ENCODE peak calls at places on chromosome 1, in four cellular contexts. X is fibroblast of lung, H is upper lobe of left lung, M is tibial artery. S is an unnamed sample. For H3K4me1, the result is how much of the 10 kb centered on the place peaks cover.

GRCh38 chr1:245398180-245398579 is 243.4 kb downstream of the KIF26B start:
- DNase-seq in X (no peak), H (no peak), M (no peak), S (no peak)

GRCh38 chr1:56927986-56928385 is 37.8 kb downstream of the C8B start:
- DNase-seq in H (no peak), M (no peak), X (no peak), S (no peak)

GRCh38 chr1:58785424-58786058 is 1.7 kb upstream of the JUN start:
- DNase-seq in X (peak), H (peak), M (peak), S (peak)

GRCh38 chr1:54980528-54981241 is at the start of gene TMEM61:
- DNase-seq in H (peak), M (no peak), X (no peak), S (no peak)

GRCh38 chr1:246725191-246725590 is 982 bp downstream of the SCCPDH start:
- DNase-seq in X (no peak), M (no peak), H (no peak), S (no peak)

GRCh38 chr1:246801241-246802020 is 77.2 kb downstream of the SCCPDH start:
- DNase-seq in H (no peak), M (no peak), X (no peak), S (no peak)

GRCh38 chr1:44270666-44271628 is 57.7 kb downstream of the DMAP1 start:
- DNase-seq in H (no peak), X (no peak), M (no peak), S (no peak)

GRCh38 chr1:71625004-71625403 is 544.2 kb upstream of the ZRANB2 start:
- DNase-seq in H (no peak), M (no peak), X (no peak), S (no peak)

GRCh38 chr1:13751458-13751871 is 51.5 kb downstream of the PRDM2 start:
- DNase-seq in H (no peak), X (no peak), M (no peak), S (no peak)

GRCh38 chr1:156781585-156782186 is 14.4 kb downstream of the PRCC start:
- DNase-seq in H (no peak), M (no peak), X (peak), S (no peak)

GRCh38 chr1:37602750-37603694 is 7.3 kb upstream of the GNL2 start:
- DNase-seq in M (no peak), H (no peak), X (peak), S (no peak)

GRCh38 chr1:203629509-203630082 is 3.0 kb downstream of the ATP2B4 start:
- DNase-seq in H (peak), X (peak), M (peak), S (no peak)

GRCh38 chr1:19384113-19384512 is 72.0 kb downstream of the SLC66A1 start:
- DNase-seq in M (no peak), H (no peak), X (no peak), S (no peak)

GRCh38 chr1:18581420-18581880 is 49.2 kb upstream of the PAX7 start:
- DNase-seq in H (peak), X (no peak), M (no peak), S (no peak)

GRCh38 chr1:33849206-33849605 is 14.7 kb upstream of the HMGB4 start:
- DNase-seq in M (no peak), H (no peak), X (no peak), S (no peak)

DNA sequence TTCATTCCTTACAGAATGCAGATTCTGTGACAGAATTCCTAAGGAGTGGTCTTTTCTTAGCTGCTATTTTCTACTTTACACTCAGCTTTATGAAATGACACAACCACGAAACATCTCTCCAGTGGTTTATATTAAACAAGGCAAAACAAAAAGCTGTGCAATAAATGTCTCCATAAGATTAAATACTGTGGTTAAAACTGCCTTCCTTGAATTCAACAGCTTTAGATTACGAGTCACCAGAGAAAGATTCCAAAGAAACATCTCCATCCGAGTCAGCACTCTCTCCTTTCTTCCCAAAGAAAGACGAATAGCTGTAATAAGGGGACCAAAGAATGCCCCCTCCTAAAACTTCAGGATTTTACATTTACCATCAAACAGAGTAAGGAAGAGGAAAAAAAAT is 4.6 kb upstream of the C1orf87 start:
- DNase-seq in M (no peak), X (peak), H (no peak), S (no peak)
- H3K4me1 ChIP-seq in M (under half), X (under half), H (under half), S (under half)

GRCh38 chr1:164613176-164613575 is 54.2 kb downstream of the PBX1 start:
- DNase-seq in X (peak), H (no peak), M (no peak), S (no peak)

GRCh38 chr1:164619006-164619784 is 60.2 kb downstream of the PBX1 start:
- DNase-seq in X (no peak), H (no peak), M (no peak), S (no peak)

GRCh38 chr1:164622057-164622840 is 63.3 kb downstream of the PBX1 start:
- DNase-seq in X (peak), H (no peak), M (no peak), S (no peak)

GRCh38 chr1:164614316-164614715 is 55.3 kb downstream of the PBX1 start:
- DNase-seq in X (no peak), M (no peak), H (no peak), S (no peak)

DNA sequence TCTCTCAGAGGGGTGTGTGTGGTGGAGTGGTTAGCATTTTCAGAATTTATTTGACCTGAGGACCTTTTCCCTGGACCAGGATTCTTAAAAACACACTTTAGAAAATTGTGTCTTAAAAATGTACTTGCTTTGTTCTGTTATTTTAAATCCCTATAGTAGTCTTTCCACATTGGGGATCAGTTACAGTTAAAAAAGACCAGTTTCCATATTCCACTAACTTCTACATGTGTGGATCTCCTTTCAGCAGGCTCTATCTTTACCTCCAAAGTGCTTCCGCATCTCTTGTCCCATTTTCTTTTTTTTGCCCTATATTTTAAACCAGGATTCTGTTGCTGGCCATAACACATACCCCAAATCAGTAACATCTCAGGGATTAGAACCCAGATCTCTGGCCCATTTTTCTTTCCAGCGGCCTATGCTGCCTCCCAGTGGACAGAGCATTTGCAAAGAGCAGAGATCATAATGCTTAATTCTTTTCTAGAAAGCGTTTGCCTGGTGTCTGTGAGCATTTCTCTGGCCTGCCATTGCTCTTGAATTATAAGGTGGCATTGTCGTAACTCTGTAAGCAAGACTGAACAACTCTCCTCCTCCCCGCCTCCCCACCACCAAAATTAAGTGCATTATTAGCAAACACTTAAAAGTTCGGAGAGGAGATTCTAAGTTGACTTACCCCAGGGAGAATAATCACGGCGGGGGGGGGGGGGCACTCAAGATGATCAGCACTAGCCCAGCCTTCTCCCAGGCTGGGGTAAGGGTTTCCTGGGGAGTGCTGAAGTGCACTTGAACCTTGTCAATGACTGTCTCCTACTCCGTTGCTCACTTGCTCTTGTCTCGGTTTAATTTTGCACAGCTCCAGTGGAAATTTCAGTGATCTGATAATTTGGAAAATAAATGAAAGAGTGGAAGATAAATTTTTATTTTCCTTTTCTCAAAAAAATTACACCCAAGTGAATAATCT is 58.9 kb downstream of the PBX1 start:
- DNase-seq in X (peak), H (no peak), M (no peak), S (no peak)
- H3K4me1 ChIP-seq in X (under half), H (under half), M (under half), S (under half)

DNA sequence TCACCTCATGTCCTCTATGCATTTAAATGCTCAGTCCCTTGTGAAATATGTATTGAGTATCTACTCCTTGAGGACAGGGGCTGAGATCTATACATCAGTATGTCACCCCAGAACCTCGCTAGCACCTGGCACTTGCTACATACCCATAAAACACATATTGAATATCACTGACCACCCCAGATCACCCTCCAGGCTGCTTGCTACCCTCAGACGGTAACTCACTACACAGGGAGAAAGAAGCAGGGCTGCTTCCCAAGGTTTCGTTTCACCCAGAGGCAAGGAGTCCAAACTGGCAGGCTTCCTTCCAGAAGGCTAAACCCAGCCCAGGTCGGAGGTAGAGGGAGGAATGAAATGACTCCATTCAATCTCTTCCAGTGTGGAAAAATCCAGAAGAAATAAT is 8.5 kb downstream of the INKA2 start:
- DNase-seq in X (no peak), H (no peak), M (no peak), S (no peak)
- H3K4me1 ChIP-seq in X (under half), H (under half), M (under half), S (under half)

GRCh38 chr1:89699451-89699986 is 66.6 kb downstream of the LRRC8C start:
- DNase-seq in X (no peak), H (no peak), M (no peak), S (no peak)

GRCh38 chr1:89695847-89696246 is 62.9 kb downstream of the LRRC8C start:
- DNase-seq in M (no peak), X (no peak), H (no peak), S (no peak)

GRCh38 chr1:89698020-89698560 is 65.2 kb downstream of the LRRC8C start:
- DNase-seq in H (no peak), M (no peak), X (no peak), S (no peak)

GRCh38 chr1:89698624-89699023 is 65.7 kb downstream of the LRRC8C start:
- DNase-seq in H (no peak), X (no peak), M (no peak), S (no peak)

DNA sequence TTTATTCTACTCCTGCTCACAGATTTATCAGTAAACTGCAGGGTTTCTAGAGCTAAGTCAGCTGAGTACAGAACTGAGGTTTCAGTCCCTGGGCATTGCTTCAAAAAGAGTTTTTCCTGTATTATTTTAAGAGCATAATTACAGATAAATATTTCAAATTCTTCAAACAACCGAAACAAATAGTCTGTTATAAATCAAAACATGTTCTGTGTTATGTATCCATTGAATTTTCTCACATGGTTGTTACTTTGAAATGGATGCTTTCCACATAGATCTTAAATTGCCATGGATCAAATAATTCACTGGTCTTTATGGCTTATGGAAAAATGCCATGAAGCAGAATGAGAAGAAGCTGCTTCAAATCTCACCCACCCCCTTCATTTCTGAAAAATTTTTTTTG is 64.5 kb downstream of the LRRC8C start:
- DNase-seq in M (no peak), H (no peak), X (no peak), S (no peak)
- H3K4me1 ChIP-seq in M (under half), H (under half), X (under half), S (under half)

GRCh38 chr1:248825909-248826760 is at the start of gene SH3BP5L:
- DNase-seq in H (peak), M (peak), X (peak), S (peak)

GRCh38 chr1:248825136-248825535 is 579 bp downstream of the SH3BP5L start:
- DNase-seq in H (peak), X (no peak), M (peak), S (no peak)

GRCh38 chr1:248824301-248824700 is 1.4 kb downstream of the SH3BP5L start:
- DNase-seq in M (peak), X (no peak), H (no peak), S (no peak)

GRCh38 chr1:248824701-248825100 is 1.0 kb downstream of the SH3BP5L start:
- DNase-seq in H (no peak), X (no peak), M (peak), S (no peak)

DNA sequence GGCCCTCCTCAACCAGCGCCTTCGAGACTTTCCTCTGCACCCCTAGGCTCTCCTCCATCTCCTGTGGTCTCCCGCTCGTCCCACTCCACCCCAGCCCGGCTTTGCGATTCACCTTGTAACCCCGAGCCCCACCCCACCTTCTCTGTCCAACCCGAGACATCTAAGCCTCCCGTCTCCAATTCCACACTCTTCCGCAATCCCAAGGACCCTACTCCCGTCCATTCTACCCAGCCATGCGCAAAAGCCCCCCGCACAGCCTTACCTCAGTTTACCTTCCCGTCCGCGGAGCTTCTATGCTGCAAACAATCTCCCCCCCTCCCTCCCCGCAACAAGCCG is 174 bp downstream of the SH3BP5L start:
- DNase-seq in X (no peak), M (no peak), H (no peak), S (no peak)
- H3K4me1 ChIP-seq in X (under half), M (under half), H (under half), S (under half)

DNA sequence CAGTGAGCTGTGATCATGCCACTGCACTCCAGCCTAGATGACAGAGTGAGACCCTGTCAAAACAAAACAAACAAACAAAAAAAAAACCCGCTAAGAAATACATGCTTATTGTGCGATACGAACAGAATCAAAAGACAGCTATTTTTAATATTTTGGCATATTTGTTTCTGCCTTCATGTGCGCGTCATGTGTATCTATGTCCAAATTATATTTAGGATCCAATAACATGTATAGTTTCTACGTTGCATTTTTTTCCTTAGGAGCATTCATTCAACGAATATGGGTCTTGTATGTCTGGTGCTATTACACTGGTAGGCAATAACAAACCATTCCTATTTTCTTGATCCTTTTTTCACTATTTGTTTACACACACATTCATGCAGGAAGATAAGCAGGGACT is 1.8 kb downstream of the CD46 start:
- DNase-seq in M (no peak), H (no peak), X (no peak), S (no peak)
- H3K4me1 ChIP-seq in M (under half), H (half or more), X (under half), S (under half)

GRCh38 chr1:40842201-40842600 is 20.0 kb downstream of the CITED4 start:
- DNase-seq in H (no peak), X (no peak), M (no peak), S (no peak)

GRCh38 chr1:40842691-40843090 is 19.5 kb downstream of the CITED4 start:
- DNase-seq in M (no peak), H (no peak), X (no peak), S (no peak)

GRCh38 chr1:40840526-40841323 is 21.4 kb downstream of the CITED4 start:
- DNase-seq in X (no peak), H (no peak), M (no peak), S (no peak)

GRCh38 chr1:40839943-40840335 is 22.2 kb downstream of the CITED4 start:
- DNase-seq in X (no peak), M (no peak), H (no peak), S (no peak)

GRCh38 chr1:40841602-40842001 is 20.6 kb downstream of the CITED4 start:
- DNase-seq in X (no peak), M (no peak), H (no peak), S (no peak)
- H3K4me1 ChIP-seq in X (under half), M (under half), H (under half), S (under half)

GRCh38 chr1:226725870-226726212 is 13.2 kb downstream of the ITPKB start:
- DNase-seq in H (no peak), X (no peak), M (no peak), S (no peak)

GRCh38 chr1:226719596-226720386 is 19.3 kb downstream of the ITPKB start:
- DNase-seq in M (no peak), H (peak), X (no peak), S (no peak)

GRCh38 chr1:226722901-226723639 is 16.0 kb downstream of the ITPKB start:
- DNase-seq in M (no peak), H (no peak), X (no peak), S (no peak)

GRCh38 chr1:226722240-226722900 is 16.7 kb downstream of the ITPKB start:
- DNase-seq in X (no peak), H (no peak), M (no peak), S (no peak)

DNA sequence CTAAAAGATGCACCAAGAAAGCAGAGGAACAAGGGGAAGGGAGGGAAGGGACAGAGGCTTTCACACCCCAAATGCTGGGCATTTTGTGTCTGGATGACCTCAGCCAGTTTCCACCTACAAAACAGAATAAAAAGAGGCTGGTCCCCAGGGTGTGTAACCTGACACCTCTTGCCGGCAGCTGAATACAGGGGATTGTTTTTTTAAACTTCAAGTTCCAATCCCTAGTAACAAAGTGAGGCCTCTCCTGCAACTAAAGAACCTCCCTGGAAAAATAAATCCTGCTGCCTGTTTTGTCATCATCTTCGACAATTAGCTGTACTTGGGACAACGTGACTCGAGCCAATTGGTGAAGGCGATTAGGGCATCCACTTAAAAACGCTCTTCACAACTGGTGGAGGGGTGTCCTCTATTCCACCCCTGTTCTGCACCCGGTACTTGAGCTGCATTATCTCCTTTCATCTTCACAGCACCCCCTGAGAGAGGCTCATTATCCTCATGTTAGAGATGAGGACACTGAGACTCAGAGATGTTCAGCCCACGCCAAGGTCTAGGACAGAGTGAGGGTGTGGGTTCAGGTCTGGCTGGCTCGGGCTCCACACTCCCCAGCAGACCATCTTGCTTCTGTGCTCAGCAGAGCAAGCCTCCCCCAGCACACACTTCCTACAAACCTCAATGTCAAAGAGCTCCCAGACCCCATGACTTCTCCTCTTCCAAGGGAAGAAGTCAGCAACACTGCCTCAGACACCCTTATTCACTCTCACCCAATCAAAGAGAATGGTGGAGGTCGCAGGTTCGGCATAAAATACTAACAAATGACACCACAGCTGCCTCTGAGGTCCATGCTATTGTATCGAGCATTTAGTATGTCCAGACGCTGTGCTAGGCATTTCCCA is 15.2 kb downstream of the ITPKB start:
- DNase-seq in X (peak), M (no peak), H (no peak), S (no peak)
- H3K4me1 ChIP-seq in X (under half), M (under half), H (under half), S (under half)

S was measured in breast epithelium.